ENCODE peak calls at places on chromosomes 2 and 18, in four cellular contexts. Y, R, N and L are unnamed samples.

GRCh38 chr2:118264591-118264990 is 176.3 kb downstream of the INSIG2 start:
- DNase-seq in N (no peak), R (no peak), Y (no peak), L (no peak)

GRCh38 chr18:42338683-42339082 is 383.6 kb downstream of the PIK3C3 start:
- DNase-seq in N (no peak), Y (no peak), R (no peak), L (no peak)

GRCh38 chr2:45391866-45392265 is 219.2 kb downstream of the SRBD1 start:
- DNase-seq in N (no peak), Y (no peak), R (no peak), L (no peak)

GRCh38 chr2:85957256-85957655 is 68.5 kb upstream of the ST3GAL5 start:
- DNase-seq in Y (no peak), N (no peak), R (no peak), L (no peak)

GRCh38 chr2:172496096-172496709 is 59.7 kb upstream of the PDK1 start:
- DNase-seq in R (no peak), Y (no peak), N (no peak), L (no peak)

GRCh38 chr2:217409939-217410820 is 550.3 kb upstream of the TNP1 start:
- DNase-seq in Y (no peak), N (no peak), R (no peak), L (no peak)

GRCh38 chr2:239247401-239248245 is 153.2 kb downstream of the HDAC4 start:
- DNase-seq in R (no peak), N (no peak), Y (no peak), L (no peak)

GRCh38 chr2:54558188-54558975 is 102.3 kb downstream of the SPTBN1 start:
- DNase-seq in R (no peak), N (peak; percentile 74), Y (no peak), L (peak; percentile 84)

GRCh38 chr2:128311755-128312341 is 6.8 kb downstream of the HS6ST1 start:
- DNase-seq in N (no peak), Y (no peak), R (no peak), L (peak; percentile 23)

GRCh38 chr2:179410552-179411356 is 146.1 kb upstream of the SESTD1 start:
- DNase-seq in R (no peak), N (peak; percentile 16), Y (peak; percentile 16), L (peak; percentile 51)